ENCODE peak calls at places on chromosomes 13 and 19, in six cellular contexts. One of them, this sample, is unnamed.

GRCh38 chr19:6287269-6287885 is 7.6 kb upstream of the MLLT1 start:
- DNase-seq in stimulated activated CD8-positive, alpha-beta memory T cell treated with anti-CD3 and anti-CD28 coated beads, Interleukin-2, amount 100 ng/mL, for 48 hours: no peak
- DNase-seq in small intestine: no peak
- DNase-seq in stimulated activated CD4-positive, alpha-beta T cell treated with anti-CD3 and anti-CD28 coated beads, Interleukin-1b, Interleukin-23, amount 100 ng/mL, for 24 hours: no peak
- DNase-seq in fibroblast of lung: peak; percentile 26
- DNase-seq in NCI-H1694: no peak
- DNase-seq in this sample: no peak

GRCh38 chr19:13396256-13397080 is 109.8 kb downstream of the CACNA1A start:
- DNase-seq in stimulated activated CD4-positive, alpha-beta T cell treated with anti-CD3 and anti-CD28 coated beads, Interleukin-1b, Interleukin-23, amount 100 ng/mL, for 24 hours: no peak
- DNase-seq in fibroblast of lung: peak; percentile 85
- DNase-seq in stimulated activated CD8-positive, alpha-beta memory T cell treated with anti-CD3 and anti-CD28 coated beads, Interleukin-2, amount 100 ng/mL, for 48 hours: no peak
- DNase-seq in small intestine: peak; percentile 11
- DNase-seq in NCI-H1694: no peak
- DNase-seq in this sample: peak; percentile 64

GRCh38 chr13:74969419-74969818 is 512.5 kb downstream of the TBC1D4 start:
- DNase-seq in fibroblast of lung: no peak
- DNase-seq in NCI-H1694: no peak
- DNase-seq in small intestine: no peak
- DNase-seq in stimulated activated CD4-positive, alpha-beta T cell treated with anti-CD3 and anti-CD28 coated beads, Interleukin-1b, Interleukin-23, amount 100 ng/mL, for 24 hours: no peak
- DNase-seq in stimulated activated CD8-positive, alpha-beta memory T cell treated with anti-CD3 and anti-CD28 coated beads, Interleukin-2, amount 100 ng/mL, for 48 hours: no peak
- DNase-seq in this sample: no peak

GRCh38 chr13:65926750-65927171 is 1303.4 kb downstream of the PCDH9 start:
- DNase-seq in stimulated activated CD4-positive, alpha-beta T cell treated with anti-CD3 and anti-CD28 coated beads, Interleukin-1b, Interleukin-23, amount 100 ng/mL, for 24 hours: no peak
- DNase-seq in fibroblast of lung: no peak
- DNase-seq in small intestine: no peak
- DNase-seq in NCI-H1694: peak; percentile 1
- DNase-seq in stimulated activated CD8-positive, alpha-beta memory T cell treated with anti-CD3 and anti-CD28 coated beads, Interleukin-2, amount 100 ng/mL, for 48 hours: no peak
- DNase-seq in this sample: no peak

GRCh38 chr13:44141213-44141724 is 232.4 kb upstream of the SERP2 start:
- DNase-seq in stimulated activated CD4-positive, alpha-beta T cell treated with anti-CD3 and anti-CD28 coated beads, Interleukin-1b, Interleukin-23, amount 100 ng/mL, for 24 hours: no peak
- DNase-seq in NCI-H1694: no peak
- DNase-seq in small intestine: peak; percentile 36
- DNase-seq in stimulated activated CD8-positive, alpha-beta memory T cell treated with anti-CD3 and anti-CD28 coated beads, Interleukin-2, amount 100 ng/mL, for 48 hours: no peak
- DNase-seq in fibroblast of lung: no peak
- DNase-seq in this sample: no peak

GRCh38 chr13:102651892-102652291 is 43.0 kb downstream of the METTL21C start:
- DNase-seq in stimulated activated CD4-positive, alpha-beta T cell treated with anti-CD3 and anti-CD28 coated beads, Interleukin-1b, Interleukin-23, amount 100 ng/mL, for 24 hours: no peak
- DNase-seq in stimulated activated CD8-positive, alpha-beta memory T cell treated with anti-CD3 and anti-CD28 coated beads, Interleukin-2, amount 100 ng/mL, for 48 hours: no peak
- DNase-seq in small intestine: no peak
- DNase-seq in fibroblast of lung: peak; percentile 71
- DNase-seq in NCI-H1694: no peak
- DNase-seq in this sample: no peak

GRCh38 chr13:74461011-74461410 is 326.8 kb upstream of the KLF12 start:
- DNase-seq in fibroblast of lung: no peak
- DNase-seq in NCI-H1694: no peak
- DNase-seq in stimulated activated CD8-positive, alpha-beta memory T cell treated with anti-CD3 and anti-CD28 coated beads, Interleukin-2, amount 100 ng/mL, for 48 hours: no peak
- DNase-seq in stimulated activated CD4-positive, alpha-beta T cell treated with anti-CD3 and anti-CD28 coated beads, Interleukin-1b, Interleukin-23, amount 100 ng/mL, for 24 hours: no peak
- DNase-seq in small intestine: no peak
- DNase-seq in this sample: no peak

GRCh38 chr13:20492641-20493040 is 33.0 kb downstream of the CRYL1 start:
- DNase-seq in stimulated activated CD4-positive, alpha-beta T cell treated with anti-CD3 and anti-CD28 coated beads, Interleukin-1b, Interleukin-23, amount 100 ng/mL, for 24 hours: no peak
- DNase-seq in NCI-H1694: no peak
- DNase-seq in small intestine: peak; percentile 29
- DNase-seq in stimulated activated CD8-positive, alpha-beta memory T cell treated with anti-CD3 and anti-CD28 coated beads, Interleukin-2, amount 100 ng/mL, for 48 hours: peak; percentile 17
- DNase-seq in fibroblast of lung: peak; percentile 43
- DNase-seq in this sample: no peak

GRCh38 chr13:29859971-29860370 is 9.6 kb upstream of the UBL3 start:
- DNase-seq in stimulated activated CD8-positive, alpha-beta memory T cell treated with anti-CD3 and anti-CD28 coated beads, Interleukin-2, amount 100 ng/mL, for 48 hours: no peak
- DNase-seq in NCI-H1694: no peak
- DNase-seq in fibroblast of lung: peak; percentile 28
- DNase-seq in small intestine: no peak
- DNase-seq in stimulated activated CD4-positive, alpha-beta T cell treated with anti-CD3 and anti-CD28 coated beads, Interleukin-1b, Interleukin-23, amount 100 ng/mL, for 24 hours: no peak
- DNase-seq in this sample: no peak

GRCh38 chr13:44759222-44759721 is 183.1 kb upstream of the TSC22D1 start:
- DNase-seq in fibroblast of lung: no peak
- DNase-seq in stimulated activated CD4-positive, alpha-beta T cell treated with anti-CD3 and anti-CD28 coated beads, Interleukin-1b, Interleukin-23, amount 100 ng/mL, for 24 hours: no peak
- DNase-seq in small intestine: no peak
- DNase-seq in stimulated activated CD8-positive, alpha-beta memory T cell treated with anti-CD3 and anti-CD28 coated beads, Interleukin-2, amount 100 ng/mL, for 48 hours: no peak
- DNase-seq in NCI-H1694: no peak
- DNase-seq in this sample: no peak

GRCh38 chr19:55526216-55527196 is 10.4 kb downstream of the SBK2 start:
- DNase-seq in stimulated activated CD4-positive, alpha-beta T cell treated with anti-CD3 and anti-CD28 coated beads, Interleukin-1b, Interleukin-23, amount 100 ng/mL, for 24 hours: no peak
- DNase-seq in fibroblast of lung: peak; percentile 84
- DNase-seq in NCI-H1694: peak; percentile 76
- DNase-seq in small intestine: peak; percentile 62
- DNase-seq in stimulated activated CD8-positive, alpha-beta memory T cell treated with anti-CD3 and anti-CD28 coated beads, Interleukin-2, amount 100 ng/mL, for 48 hours: no peak
- DNase-seq in this sample: peak; percentile 56

GRCh38 chr19:4108767-4109625 is 14.9 kb downstream of the MAP2K2 start:
- DNase-seq in stimulated activated CD4-positive, alpha-beta T cell treated with anti-CD3 and anti-CD28 coated beads, Interleukin-1b, Interleukin-23, amount 100 ng/mL, for 24 hours: no peak
- DNase-seq in NCI-H1694: no peak
- DNase-seq in stimulated activated CD8-positive, alpha-beta memory T cell treated with anti-CD3 and anti-CD28 coated beads, Interleukin-2, amount 100 ng/mL, for 48 hours: peak; percentile 48
- DNase-seq in small intestine: peak; percentile 58
- DNase-seq in fibroblast of lung: no peak
- DNase-seq in this sample: peak; percentile 23

This sample was measured in adrenal gland.